ENCODE peak calls at places on chromosomes 1 and 21, in five cellular contexts. U, O, Z, H and X are unnamed samples.

GRCh38 chr1:92903765-92904164 is 57.5 kb downstream of the DIPK1A start:
- ATAC-seq in Z (no peak), O (no peak), H (no peak), U (no peak), X (no peak)

GRCh38 chr1:203828424-203828823 is 33.0 kb upstream of the SNRPE start:
- ATAC-seq in O (no peak), H (no peak), Z (no peak), U (no peak), X (no peak)

GRCh38 chr1:23567629-23567995 is 8.3 kb upstream of the ID3 start:
- ATAC-seq in Z (no peak), O (no peak), H (no peak), U (no peak), X (no peak)

GRCh38 chr1:108933944-108934343 is 29.3 kb downstream of the CLCC1 start:
- ATAC-seq in O (no peak), H (no peak), Z (no peak), U (no peak), X (no peak)

GRCh38 chr1:196309386-196309785 is 298.9 kb downstream of the KCNT2 start:
- ATAC-seq in H (no peak), U (no peak), Z (no peak), O (no peak), X (no peak)

GRCh38 chr1:115933625-115934024 is 42.7 kb upstream of the SLC22A15 start:
- ATAC-seq in O (no peak), H (no peak), Z (no peak), U (no peak), X (no peak)

GRCh38 chr1:44154049-44154448 is 12.6 kb upstream of the KLF18 start:
- ATAC-seq in Z (no peak), O (no peak), U (no peak), H (no peak), X (no peak)

GRCh38 chr1:201570886-201571624 is 32.1 kb downstream of the NAV1 start:
- ATAC-seq in U (no peak), H (peak; percentile 58), O (no peak), Z (no peak), X (peak; percentile 24)

GRCh38 chr1:100955322-100955721 is 59.4 kb downstream of the SLC30A7 start:
- ATAC-seq in U (no peak), Z (no peak), H (no peak), O (peak; percentile 41), X (no peak)

GRCh38 chr1:223716302-223716862 is 4.0 kb downstream of the CAPN2 start:
- ATAC-seq in O (peak; percentile 68), H (no peak), U (peak; percentile 64), Z (peak; percentile 76), X (no peak)

GRCh38 chr1:228314315-228314657 is 92.3 kb downstream of the TRIM11 start:
- ATAC-seq in H (no peak), U (no peak), Z (no peak), O (no peak), X (no peak)

GRCh38 chr1:81453971-81454370 is 346.8 kb upstream of the ADGRL2 start:
- ATAC-seq in U (no peak), O (no peak), Z (no peak), H (no peak), X (no peak)

GRCh38 chr1:205497351-205497750 is 7.1 kb upstream of the CDK18 start:
- ATAC-seq in H (no peak), Z (no peak), U (no peak), O (no peak), X (no peak)

GRCh38 chr1:244712669-244713068 is 59.7 kb downstream of the DESI2 start:
- ATAC-seq in Z (no peak), O (peak; percentile 79), U (no peak), H (no peak), X (no peak)

GRCh38 chr1:21321963-21322680 is 31.9 kb upstream of the ECE1 start:
- ATAC-seq in H (no peak), U (no peak), Z (no peak), O (no peak), X (no peak)

GRCh38 chr1:159803946-159804695 is 2.0 kb downstream of the FCRL6 start:
- ATAC-seq in O (no peak), Z (no peak), H (no peak), U (peak; percentile 50), X (no peak)

GRCh38 chr1:4825841-4826450 is 171.5 kb downstream of the AJAP1 start:
- ATAC-seq in Z (no peak), H (no peak), O (peak; percentile 60), U (no peak), X (no peak)

GRCh38 chr1:163273766-163274441 is 47.9 kb upstream of the NUF2 start:
- ATAC-seq in O (no peak), Z (no peak), U (no peak), H (no peak), X (no peak)

GRCh38 chr1:149986486-149987296 is 23.8 kb downstream of the OTUD7B start:
- ATAC-seq in Z (no peak), H (no peak), O (no peak), U (no peak), X (peak; percentile 36)

GRCh38 chr1:19450811-19451564 is 34.4 kb downstream of the CAPZB start:
- ATAC-seq in O (peak; percentile 11), H (no peak), Z (no peak), U (no peak), X (peak; percentile 59)

GRCh38 chr1:12434174-12434573 is 183.8 kb downstream of the DHRS3 start:
- ATAC-seq in O (peak; percentile 21), Z (peak; percentile 57), U (peak; percentile 69), H (peak; percentile 71), X (peak; percentile 57)

GRCh38 chr1:7266561-7266960 is 481.3 kb downstream of the CAMTA1 start:
- ATAC-seq in H (no peak), Z (no peak), O (no peak), U (no peak), X (no peak)

GRCh38 chr1:186289943-186290560 is 85.0 kb downstream of the TPR start:
- ATAC-seq in U (no peak), H (no peak), O (peak; percentile 43), Z (no peak), X (no peak)

GRCh38 chr1:110324667-110325066 is 14.5 kb upstream of the RBM15 start:
- ATAC-seq in U (no peak), H (no peak), O (no peak), Z (no peak), X (no peak)

GRCh38 chr1:201391651-201392511 is 7.2 kb downstream of the LAD1 start:
- ATAC-seq in U (no peak), O (no peak), H (no peak), Z (no peak), X (no peak)

GRCh38 chr1:184110253-184111204 is 59.0 kb downstream of the TSEN15 start:
- ATAC-seq in O (peak; percentile 64), H (peak; percentile 49), Z (peak; percentile 73), U (no peak), X (no peak)

GRCh38 chr1:241221319-241221718 is 135.7 kb downstream of the RGS7 start:
- ATAC-seq in U (no peak), H (no peak), Z (no peak), O (no peak), X (no peak)

GRCh38 chr1:198726455-198726854 is 87.6 kb downstream of the PTPRC start:
- ATAC-seq in U (no peak), O (peak; percentile 48), Z (no peak), H (no peak), X (no peak)

GRCh38 chr1:56754713-56755505 is 64.3 kb downstream of the FYB2 start:
- ATAC-seq in H (no peak), Z (no peak), U (no peak), O (no peak), X (no peak)

GRCh38 chr1:9842781-9843575 is 19.2 kb upstream of the CLSTN1 start:
- ATAC-seq in O (no peak), H (no peak), U (no peak), Z (no peak), X (no peak)

GRCh38 chr1:27563407-27564263 is 40.3 kb downstream of the AHDC1 start:
- ATAC-seq in Z (no peak), O (no peak), H (peak; percentile 44), U (no peak), X (peak; percentile 42)

GRCh38 chr1:185694081-185694480 is 40.1 kb upstream of the HMCN1 start:
- ATAC-seq in O (peak; percentile 73), Z (peak; percentile 14), H (no peak), U (peak; percentile 48), X (no peak)

GRCh38 chr1:87463917-87464565 is 135.4 kb downstream of the LMO4 start:
- ATAC-seq in O (no peak), Z (no peak), U (no peak), H (no peak), X (no peak)

GRCh38 chr1:50976111-50976889 is 6.3 kb downstream of the CDKN2C start:
- ATAC-seq in U (no peak), O (no peak), H (no peak), Z (no peak), X (no peak)

GRCh38 chr21:26118928-26119540 is 51.5 kb downstream of the APP start:
- ATAC-seq in H (no peak), U (no peak), O (no peak), Z (no peak), X (no peak)

GRCh38 chr1:228415853-228416216 is 826 bp downstream of the TRIM17 start:
- ATAC-seq in O (peak; percentile 26), U (peak; percentile 39), Z (no peak), H (no peak), X (no peak)

GRCh38 chr1:183318433-183318832 is 99.7 kb downstream of the NMNAT2 start:
- ATAC-seq in Z (no peak), H (peak; percentile 89), U (no peak), O (no peak), X (peak; percentile 95)

GRCh38 chr1:245306628-245307410 is 152.0 kb downstream of the KIF26B start:
- ATAC-seq in O (no peak), H (no peak), Z (no peak), U (no peak), X (no peak)

GRCh38 chr1:39196244-39197215 is 8.0 kb upstream of the MACF1 start:
- ATAC-seq in U (peak; percentile 68), H (peak; percentile 15), Z (peak; percentile 82), O (peak; percentile 48), X (no peak)